ENCODE peak calls at places on chromosomes 7 and 10, in ten cellular contexts. B is endothelial cell; L is left lung; M is GM12865; Y is NCI-H1092; G is kidney glomerular epithelial cell; V is activated naive CD4-positive, alpha-beta T cell treated with anti-CD3 and anti-CD28 coated beads, Interleukin-2, amount 10 ng/mL, durations not matched to agents 7 days and 5 days; I is spleen; N is bronchial epithelial cell; K is RWPE1. A is an unnamed sample.

GRCh38 chr7:106848851-106849442 is 16.1 kb upstream of the PIK3CG start:
- DNase-seq in B (no peak), L (no peak), M (no peak), Y (no peak), G (peak), V (no peak), I (no peak), N (peak), K (no peak), A (peak)

GRCh38 chr10:6231146-6231545 is 28.4 kb downstream of the PFKFB3 start:
- DNase-seq in B (no peak), L (no peak), M (no peak), Y (no peak), G (no peak), V (no peak), I (peak), N (no peak), K (no peak), A (no peak)

GRCh38 chr7:377069-378040 is 87.4 kb downstream of the FOXL3 start:
- DNase-seq in B (no peak), L (peak), M (no peak), Y (no peak), G (no peak), V (no peak), I (peak), N (no peak), K (no peak), A (no peak)

GRCh38 chr7:87886875-87887274 is 10.6 kb downstream of the DBF4 start:
- DNase-seq in B (no peak), L (no peak), M (peak), Y (peak), G (peak), V (no peak), I (no peak), N (peak), K (no peak), A (peak)

GRCh38 chr10:110163192-110163773 is 44.1 kb upstream of the MXI1 start:
- DNase-seq in B (no peak), L (no peak), M (no peak), Y (no peak), G (no peak), V (no peak), I (no peak), N (no peak), K (no peak), A (no peak)

GRCh38 chr7:155296788-155297516 is 726 bp upstream of the INSIG1 start:
- DNase-seq in B (peak), L (peak), M (peak), Y (peak), G (peak), V (peak), I (peak), N (peak), K (peak), A (peak)

GRCh38 chr10:106540606-106541005 is 623.9 kb downstream of the SORCS1 start:
- DNase-seq in B (no peak), L (no peak), M (no peak), Y (no peak), G (peak), V (no peak), I (no peak), N (peak), K (peak), A (peak)

GRCh38 chr7:134421998-134422397 is 36.9 kb downstream of the AKR1B1 start:
- DNase-seq in B (no peak), L (no peak), M (no peak), Y (no peak), G (no peak), V (no peak), I (no peak), N (peak), K (peak), A (peak)

GRCh38 chr7:139455789-139456188 is 27.7 kb downstream of the KLRG2 start:
- DNase-seq in B (no peak), L (no peak), M (no peak), Y (no peak), G (no peak), V (no peak), I (no peak), N (no peak), K (no peak), A (no peak)

GRCh38 chr7:81957517-81957916 is 187.7 kb upstream of the HGF start:
- DNase-seq in B (no peak), L (no peak), M (peak), Y (no peak), G (no peak), V (no peak), I (no peak), N (no peak), K (no peak), A (no peak)

GRCh38 chr7:44982535-44982923 is 3.7 kb upstream of the MYO1G start:
- DNase-seq in B (no peak), L (no peak), M (no peak), Y (no peak), G (no peak), V (no peak), I (peak), N (no peak), K (no peak), A (no peak)

GRCh38 chr10:90859321-90859751 is 1.5 kb upstream of the HTR7 start:
- DNase-seq in B (no peak), L (no peak), M (no peak), Y (no peak), G (no peak), V (no peak), I (no peak), N (peak), K (peak), A (no peak)

GRCh38 chr7:18770154-18770807 is 274.7 kb downstream of the HDAC9 start:
- DNase-seq in B (no peak), L (no peak), M (no peak), Y (no peak), G (peak), V (no peak), I (no peak), N (peak), K (peak), A (peak)

GRCh38 chr10:119270893-119271361 is 63.6 kb downstream of the GRK5 start:
- DNase-seq in B (peak), L (peak), M (peak), Y (no peak), G (no peak), V (peak), I (peak), N (peak), K (peak), A (no peak)

GRCh38 chr7:106392144-106392543 is 107.4 kb upstream of the NAMPT start:
- DNase-seq in B (no peak), L (no peak), M (no peak), Y (no peak), G (no peak), V (no peak), I (no peak), N (no peak), K (no peak), A (no peak)

GRCh38 chr10:51685768-51686167 is 13.6 kb downstream of the CSTF2T start:
- DNase-seq in B (no peak), L (no peak), M (no peak), Y (no peak), G (no peak), V (no peak), I (no peak), N (peak), K (peak), A (peak)

GRCh38 chr10:105950410-105950809 is 1214.1 kb downstream of the SORCS1 start:
- DNase-seq in B (peak), L (no peak), M (peak), Y (no peak), G (peak), V (peak), I (no peak), N (peak), K (peak), A (peak)

GRCh38 chr7:29972315-29972669 is 17.3 kb downstream of the SCRN1 start:
- DNase-seq in B (no peak), L (no peak), M (no peak), Y (no peak), G (no peak), V (no peak), I (no peak), N (no peak), K (no peak), A (no peak)

GRCh38 chr7:121755818-121756501 is 117.0 kb upstream of the PTPRZ1 start:
- DNase-seq in B (no peak), L (peak), M (no peak), Y (no peak), G (no peak), V (no peak), I (no peak), N (no peak), K (no peak), A (no peak)

GRCh38 chr10:79982486-79982800 is 33.5 kb upstream of the SFTPD start:
- DNase-seq in B (no peak), L (no peak), M (no peak), Y (no peak), G (no peak), V (no peak), I (no peak), N (peak), K (no peak), A (no peak)

GRCh38 chr7:1059200-1060091 is 15.1 kb downstream of the GPR146 start:
- DNase-seq in B (peak), L (no peak), M (peak), Y (no peak), G (no peak), V (no peak), I (peak), N (peak), K (no peak), A (peak)

GRCh38 chr7:55366461-55367138 is 1.5 kb downstream of the LANCL2 start:
- DNase-seq in B (peak), L (no peak), M (peak), Y (no peak), G (peak), V (peak), I (no peak), N (no peak), K (no peak), A (peak)

GRCh38 chr10:129609551-129609950 is 142.5 kb downstream of the MGMT start:
- DNase-seq in B (no peak), L (no peak), M (no peak), Y (no peak), G (no peak), V (no peak), I (no peak), N (no peak), K (no peak), A (no peak)

GRCh38 chr7:3991771-3992231 is 690.3 kb upstream of the FOXK1 start:
- DNase-seq in B (no peak), L (peak), M (no peak), Y (no peak), G (no peak), V (no peak), I (no peak), N (no peak), K (no peak), A (no peak)

GRCh38 chr10:113402602-113403001 is 150.3 kb upstream of the HABP2 start:
- DNase-seq in B (no peak), L (no peak), M (no peak), Y (no peak), G (no peak), V (no peak), I (no peak), N (no peak), K (no peak), A (no peak)

GRCh38 chr7:19061331-19061730 is 56.1 kb downstream of the TWIST1 start:
- DNase-seq in B (no peak), L (no peak), M (no peak), Y (no peak), G (no peak), V (no peak), I (no peak), N (peak), K (no peak), A (no peak)

GRCh38 chr7:94980418-94981142 is 73.2 kb downstream of the PPP1R9A start:
- DNase-seq in B (no peak), L (no peak), M (no peak), Y (no peak), G (no peak), V (no peak), I (no peak), N (peak), K (no peak), A (no peak)

GRCh38 chr10:27646604-27647191 is 98.9 kb downstream of the MKX start:
- DNase-seq in B (no peak), L (no peak), M (no peak), Y (no peak), G (no peak), V (no peak), I (no peak), N (no peak), K (no peak), A (no peak)

GRCh38 chr10:132588301-132589013 is 50.9 kb downstream of the INPP5A start:
- DNase-seq in B (no peak), L (peak), M (peak), Y (no peak), G (no peak), V (peak), I (peak), N (no peak), K (no peak), A (no peak)

GRCh38 chr7:103025341-103025740 is 49.3 kb downstream of the FBXL13 start:
- DNase-seq in B (no peak), L (no peak), M (no peak), Y (no peak), G (no peak), V (no peak), I (no peak), N (no peak), K (no peak), A (no peak)